ENCODE peak calls at places on chromosomes 6 and 20, in five cellular contexts. K, F, W, C and O are unnamed samples.

GRCh38 chr6:148998704-148999103 is 251.9 kb downstream of the UST start:
- DNase-seq in K (no peak), F (no peak), W (no peak), C (no peak), O (no peak)

GRCh38 chr6:107059606-107060005 is 31.6 kb downstream of the MTRES1 start:
- DNase-seq in K (peak), F (no peak), W (no peak), C (no peak), O (no peak)

GRCh38 chr6:157893238-157893637 is 70.2 kb downstream of the SNX9 start:
- DNase-seq in K (no peak), F (no peak), W (no peak), C (no peak), O (no peak)

GRCh38 chr6:134079406-134079921 is 27.0 kb upstream of the SLC2A12 start:
- DNase-seq in K (no peak), F (no peak), W (no peak), C (no peak), O (no peak)

GRCh38 chr6:18019539-18020534 is 32.4 kb upstream of the KIF13A start:
- DNase-seq in K (no peak), F (no peak), W (no peak), C (no peak), O (no peak)

GRCh38 chr6:1625352-1625773 is 15.6 kb downstream of the FOXC1 start:
- DNase-seq in K (no peak), F (no peak), W (peak), C (no peak), O (no peak)

GRCh38 chr6:106591111-106591825 is 38.0 kb downstream of the RTN4IP1 start:
- DNase-seq in K (no peak), F (no peak), W (no peak), C (no peak), O (no peak)

GRCh38 chr20:34066476-34067090 is 45.5 kb downstream of the EIF2S2 start:
- DNase-seq in K (no peak), F (no peak), W (no peak), C (no peak), O (no peak)

GRCh38 chr6:112268011-112268410 is 13.6 kb upstream of the LAMA4 start:
- DNase-seq in K (no peak), F (no peak), W (no peak), C (no peak), O (no peak)

GRCh38 chr6:34771727-34772126 is 14.4 kb downstream of the SNRPC start:
- DNase-seq in K (no peak), F (no peak), W (no peak), C (no peak), O (no peak)

GRCh38 chr6:20953019-20953418 is 418.8 kb downstream of the CDKAL1 start:
- DNase-seq in K (no peak), F (no peak), W (peak), C (no peak), O (no peak)